ENCODE peak calls at places on chromosomes 12 and 14, in four cellular contexts. One of them, this sample, is unnamed.

GRCh38 chr12:27185234-27186045 is 58.6 kb upstream of the STK38L start:
- DNase-seq in H1: no peak
- DNase-seq in K562: no peak
- DNase-seq in SK-N-SH: no peak
- DNase-seq in this sample: no peak

GRCh38 chr12:126483145-126484068 is 1418.2 kb downstream of the AACS start:
- DNase-seq in H1: no peak
- DNase-seq in K562: no peak
- DNase-seq in SK-N-SH: peak; percentile 36
- DNase-seq in this sample: no peak

GRCh38 chr14:59187802-59188460 is 536 bp upstream of the DAAM1 start:
- DNase-seq in K562: peak; percentile 66
- DNase-seq in H1: no peak
- DNase-seq in SK-N-SH: peak; percentile 43
- DNase-seq in this sample: peak; percentile 16

GRCh38 chr14:90556050-90556477 is 159.2 kb downstream of the CALM1 start:
- DNase-seq in K562: no peak
- DNase-seq in H1: no peak
- DNase-seq in SK-N-SH: peak; percentile 64
- DNase-seq in this sample: peak; percentile 63

GRCh38 chr14:74720526-74720925 is 7.6 kb downstream of the FCF1 start:
- DNase-seq in H1: no peak
- DNase-seq in SK-N-SH: no peak
- DNase-seq in K562: no peak
- DNase-seq in this sample: no peak

GRCh38 chr12:44117368-44117767 is 281.5 kb downstream of the TMEM117 start:
- DNase-seq in H1: no peak
- DNase-seq in K562: no peak
- DNase-seq in SK-N-SH: no peak
- DNase-seq in this sample: no peak

GRCh38 chr12:39442895-39443703 is at the start of gene KIF21A:
- DNase-seq in SK-N-SH: peak; percentile 93
- DNase-seq in K562: peak; percentile 90
- DNase-seq in H1: peak; percentile 73
- DNase-seq in this sample: peak; percentile 84

GRCh38 chr12:119681139-119681538 is 13.2 kb downstream of the PRKAB1 start:
- DNase-seq in K562: no peak
- DNase-seq in SK-N-SH: no peak
- DNase-seq in H1: no peak
- DNase-seq in this sample: no peak

GRCh38 chr12:123941485-123942276 is 30.9 kb downstream of the CCDC92 start:
- DNase-seq in K562: no peak
- DNase-seq in H1: no peak
- DNase-seq in SK-N-SH: no peak
- DNase-seq in this sample: no peak

GRCh38 chr14:79661762-79662161 is 549.5 kb downstream of the DIO2 start:
- DNase-seq in H1: no peak
- DNase-seq in K562: no peak
- DNase-seq in SK-N-SH: no peak
- DNase-seq in this sample: no peak

GRCh38 chr12:33650832-33651231 is 211.2 kb upstream of the SYT10 start:
- DNase-seq in SK-N-SH: no peak
- DNase-seq in H1: no peak
- DNase-seq in K562: no peak
- DNase-seq in this sample: no peak

GRCh38 chr14:100531591-100532121 is 55.6 kb downstream of the BEGAIN start:
- DNase-seq in K562: no peak
- DNase-seq in H1: no peak
- DNase-seq in SK-N-SH: peak; percentile 49
- DNase-seq in this sample: no peak

DNA sequence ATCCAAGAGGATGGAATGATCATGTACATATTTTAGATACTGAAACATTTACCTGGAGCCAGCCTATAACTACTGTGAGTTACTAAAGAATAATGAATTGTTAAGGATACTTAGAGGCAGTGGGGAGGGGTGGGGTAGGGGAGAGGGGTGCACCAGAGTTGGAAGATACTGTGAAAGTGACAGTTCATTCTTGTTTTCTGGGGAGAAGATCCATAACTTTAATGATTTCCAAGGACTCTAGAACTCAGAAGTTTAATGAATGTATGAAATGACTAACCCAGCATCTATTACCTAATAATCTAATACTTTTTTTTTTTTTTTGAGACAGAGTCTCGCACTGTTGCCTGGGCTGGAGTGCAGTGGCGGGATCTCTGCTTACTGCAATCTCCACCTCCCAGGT is 10.5 kb downstream of the KLHDC2 start:
- DNase-seq in K562: no peak
- DNase-seq in H1: no peak
- DNase-seq in SK-N-SH: no peak
- DNase-seq in this sample: no peak
- TF ChIP-seq TEAD4 in K562: no peak
- TF ChIP-seq TEAD4 in H1: no peak
- TF ChIP-seq TEAD4 in SK-N-SH: no peak
- TF ChIP-seq TEAD4 in this sample: no peak

DNA sequence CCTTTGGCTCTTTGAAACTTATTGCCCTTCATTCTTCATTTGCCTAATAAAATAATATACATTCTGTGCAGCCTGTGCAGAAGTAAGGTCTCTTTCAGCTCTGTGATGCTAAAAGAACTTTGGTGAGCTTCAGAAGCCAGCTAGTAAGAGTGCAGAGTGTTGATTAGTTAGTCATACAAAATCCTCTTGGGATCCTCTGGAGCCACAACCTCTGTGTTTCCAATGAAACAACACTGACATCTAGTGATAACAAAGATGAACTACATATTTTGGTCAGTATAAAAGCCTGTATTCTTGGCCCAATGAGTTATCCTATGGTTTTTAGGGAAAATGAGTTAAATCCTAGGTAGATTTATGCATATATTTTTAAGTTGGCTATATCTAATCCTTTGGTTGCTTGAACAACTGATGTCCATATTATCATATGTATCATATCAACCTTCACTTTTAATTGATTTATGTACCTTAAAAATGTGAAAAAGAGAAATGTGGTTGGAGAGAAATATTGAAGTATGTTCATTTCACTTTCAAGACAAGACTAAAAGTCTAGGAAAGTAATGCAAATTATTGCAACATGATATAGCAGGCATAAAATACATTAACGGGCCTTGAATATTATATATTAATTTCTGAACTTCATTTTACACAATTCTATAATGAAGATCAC is 158.4 kb downstream of the KLHL28 start:
- DNase-seq in K562: peak; percentile 22
- DNase-seq in H1: no peak
- DNase-seq in SK-N-SH: peak; percentile 32
- DNase-seq in this sample: no peak
- TF ChIP-seq TEAD4 in K562: no peak
- TF ChIP-seq TEAD4 in H1: no peak
- TF ChIP-seq TEAD4 in SK-N-SH: no peak
- TF ChIP-seq TEAD4 in this sample: no peak

DNA sequence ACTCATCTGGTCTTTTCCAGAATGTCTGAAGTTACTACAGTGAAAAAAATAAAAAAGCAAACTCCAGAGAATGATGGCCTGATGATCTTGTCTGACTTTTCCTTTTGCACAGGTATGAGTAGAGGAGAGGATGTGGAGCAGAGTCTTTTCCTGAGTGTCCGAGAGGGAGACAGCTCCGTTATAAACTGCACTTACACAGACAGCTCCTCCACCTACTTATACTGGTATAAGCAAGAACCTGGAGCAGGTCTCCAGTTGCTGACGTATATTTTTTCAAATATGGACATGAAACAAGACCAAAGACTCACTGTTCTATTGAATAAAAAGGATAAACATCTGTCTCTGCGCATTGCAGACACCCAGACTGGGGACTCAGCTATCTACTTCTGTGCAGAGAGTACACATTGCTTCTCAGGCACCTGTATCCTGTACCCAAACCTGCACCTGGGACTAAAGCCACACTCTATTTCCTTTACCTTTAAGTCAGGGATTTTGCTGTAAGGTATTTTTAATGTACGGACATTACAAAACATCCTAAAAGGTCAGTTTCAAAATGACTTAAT is 75.8 kb upstream of the OR4E1 start:
- DNase-seq in K562: no peak
- DNase-seq in H1: no peak
- DNase-seq in SK-N-SH: no peak
- DNase-seq in this sample: no peak
- TF ChIP-seq TEAD4 in K562: no peak
- TF ChIP-seq TEAD4 in H1: no peak
- TF ChIP-seq TEAD4 in SK-N-SH: no peak
- TF ChIP-seq TEAD4 in this sample: no peak

DNA sequence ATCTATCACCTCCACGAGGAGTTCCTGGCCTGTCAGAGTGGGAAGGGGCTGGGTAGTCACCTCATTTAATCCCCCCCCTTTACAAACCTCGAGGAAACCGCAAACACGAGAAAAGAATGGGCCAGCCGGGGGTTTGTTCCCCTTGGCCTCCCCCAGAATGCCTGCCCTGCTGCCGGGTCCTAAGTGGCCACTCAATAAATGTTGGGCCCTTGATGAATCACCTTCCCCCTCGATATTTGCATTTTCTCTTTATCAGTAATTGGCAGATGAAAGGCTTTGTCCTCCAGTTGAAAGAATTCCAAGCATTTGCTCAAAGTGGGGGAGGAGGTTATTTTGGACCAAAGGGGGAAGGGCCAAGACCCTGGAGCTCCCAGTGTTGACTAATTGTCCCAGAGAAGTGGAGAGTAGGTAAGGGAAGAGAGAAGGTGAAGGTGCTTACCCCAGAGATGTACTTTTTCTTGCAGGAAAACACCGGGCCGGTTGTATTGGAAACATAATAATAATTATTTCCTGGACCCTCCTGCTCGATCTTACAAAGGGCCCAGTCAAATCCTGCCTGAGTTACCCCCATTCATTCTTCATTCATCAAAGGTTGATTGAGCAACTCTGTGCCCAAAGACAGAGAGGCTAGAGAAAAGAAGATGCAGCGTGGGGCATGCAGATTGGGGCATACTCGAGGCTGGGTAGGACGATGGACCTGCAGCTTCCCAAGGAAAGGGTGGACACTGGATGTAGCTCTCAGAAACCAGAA is 1.9 kb upstream of the KDM2B start:
- DNase-seq in H1: peak; percentile 82
- DNase-seq in SK-N-SH: no peak
- DNase-seq in K562: peak; percentile 45
- DNase-seq in this sample: peak; percentile 57
- TF ChIP-seq TEAD4 in H1: peak; percentile 100
- TF ChIP-seq TEAD4 in SK-N-SH: no peak
- TF ChIP-seq TEAD4 in K562: peak; percentile 80
- TF ChIP-seq TEAD4 in this sample: peak; percentile 98

GRCh38 chr12:64701283-64701682 is 57.9 kb downstream of the GNS start:
- DNase-seq in H1: no peak
- DNase-seq in K562: no peak
- DNase-seq in SK-N-SH: peak; percentile 58
- DNase-seq in this sample: no peak

GRCh38 chr12:64696065-64696741 is 63.0 kb downstream of the GNS start:
- DNase-seq in SK-N-SH: peak; percentile 27
- DNase-seq in K562: peak; percentile 24
- DNase-seq in H1: no peak
- DNase-seq in this sample: no peak

GRCh38 chr12:64700532-64700931 is 58.7 kb downstream of the GNS start:
- DNase-seq in SK-N-SH: no peak
- DNase-seq in K562: no peak
- DNase-seq in H1: no peak
- DNase-seq in this sample: no peak

GRCh38 chr12:64695550-64695949 is 63.7 kb downstream of the GNS start:
- DNase-seq in K562: no peak
- DNase-seq in H1: no peak
- DNase-seq in SK-N-SH: no peak
- DNase-seq in this sample: no peak

GRCh38 chr12:64699504-64700115 is 59.6 kb downstream of the GNS start:
- DNase-seq in H1: no peak
- DNase-seq in K562: no peak
- DNase-seq in SK-N-SH: no peak
- DNase-seq in this sample: no peak
- TF ChIP-seq TEAD4 in H1: no peak
- TF ChIP-seq TEAD4 in K562: no peak
- TF ChIP-seq TEAD4 in SK-N-SH: no peak
- TF ChIP-seq TEAD4 in this sample: no peak

GRCh38 chr14:68486033-68486732 is 306.7 kb downstream of the ZFP36L1 start:
- DNase-seq in SK-N-SH: no peak
- DNase-seq in K562: peak; percentile 16
- DNase-seq in H1: no peak
- DNase-seq in this sample: no peak

GRCh38 chr14:68491793-68492192 is 301.1 kb downstream of the ZFP36L1 start:
- DNase-seq in K562: no peak
- DNase-seq in SK-N-SH: no peak
- DNase-seq in H1: no peak
- DNase-seq in this sample: peak; percentile 37

GRCh38 chr14:68492889-68493288 is 300.0 kb downstream of the ZFP36L1 start:
- DNase-seq in K562: no peak
- DNase-seq in SK-N-SH: no peak
- DNase-seq in H1: no peak
- DNase-seq in this sample: no peak

GRCh38 chr14:68486809-68487208 is 306.1 kb downstream of the ZFP36L1 start:
- DNase-seq in H1: no peak
- DNase-seq in K562: no peak
- DNase-seq in SK-N-SH: no peak
- DNase-seq in this sample: no peak

GRCh38 chr14:68487805-68488590 is 304.9 kb downstream of the ZFP36L1 start:
- DNase-seq in H1: no peak
- DNase-seq in K562: peak; percentile 25
- DNase-seq in SK-N-SH: no peak
- DNase-seq in this sample: no peak
- TF ChIP-seq TEAD4 in H1: no peak
- TF ChIP-seq TEAD4 in K562: peak; percentile 13
- TF ChIP-seq TEAD4 in SK-N-SH: peak; percentile 77
- TF ChIP-seq TEAD4 in this sample: no peak

GRCh38 chr14:76904740-76905569 is 78.7 kb downstream of the LRRC74A start:
- DNase-seq in SK-N-SH: peak; percentile 78
- DNase-seq in H1: no peak
- DNase-seq in K562: no peak
- DNase-seq in this sample: no peak
- TF ChIP-seq TEAD4 in SK-N-SH: peak; percentile 9
- TF ChIP-seq TEAD4 in H1: no peak
- TF ChIP-seq TEAD4 in K562: no peak
- TF ChIP-seq TEAD4 in this sample: no peak

This sample was measured in WTC11.